ENCODE peak calls at places on chromosome 9, in six cellular contexts. N is gastrocnemius medialis, R is Peyer's patch, B is adrenal gland, H is prostate gland, T is HepG2. M is an unnamed sample.

GRCh38 chr9:120626512-120626911 is 46.5 kb upstream of the CDK5RAP2 start:
- DNase-seq in N (no peak), R (no peak), B (no peak), H (no peak), T (no peak), M (no peak)

GRCh38 chr9:72351538-72352453 is 13.2 kb downstream of the ZFAND5 start:
- DNase-seq in N (no peak), R (no peak), B (no peak), H (no peak), T (no peak), M (no peak)

GRCh38 chr9:97510797-97511761 is 9.6 kb downstream of the TMOD1 start:
- DNase-seq in N (no peak), R (no peak), B (no peak), H (no peak), T (no peak), M (no peak)

GRCh38 chr9:708556-709432 is 132.7 kb upstream of the DMRT1 start:
- DNase-seq in N (no peak), R (no peak), B (peak; percentile 55), H (no peak), T (peak; percentile 93), M (no peak)

GRCh38 chr9:7166074-7166473 is 408.3 kb downstream of the KDM4C start:
- DNase-seq in N (no peak), R (no peak), B (no peak), H (no peak), T (no peak), M (no peak)

GRCh38 chr9:69036319-69036718 is 767 bp downstream of the FXN start:
- DNase-seq in N (no peak), R (no peak), B (peak; percentile 27), H (no peak), T (peak; percentile 47), M (no peak)

GRCh38 chr9:591292-591691 is 250.2 kb upstream of the DMRT1 start:
- DNase-seq in N (peak; percentile 68), R (peak; percentile 73), B (peak; percentile 16), H (peak; percentile 77), T (no peak), M (peak; percentile 87)

GRCh38 chr9:19298601-19299000 is 68.1 kb downstream of the DENND4C start:
- DNase-seq in N (no peak), R (no peak), B (no peak), H (no peak), T (no peak), M (no peak)

GRCh38 chr9:123353984-123354591 is 1.9 kb upstream of the CRB2 start:
- DNase-seq in N (peak; percentile 20), R (peak; percentile 75), B (peak; percentile 73), H (peak; percentile 40), T (peak; percentile 59), M (peak; percentile 72)

GRCh38 chr9:124008855-124009834 is 2.4 kb upstream of the LHX2 start:
- DNase-seq in N (no peak), R (no peak), B (no peak), H (no peak), T (no peak), M (no peak)

GRCh38 chr9:36486933-36487481 is 85.7 kb upstream of the MELK start:
- DNase-seq in N (no peak), R (peak; percentile 73), B (peak; percentile 59), H (peak; percentile 11), T (peak; percentile 28), M (peak; percentile 36)

GRCh38 chr9:36488322-36488838 is 84.3 kb upstream of the MELK start:
- DNase-seq in N (no peak), R (no peak), B (no peak), H (no peak), T (no peak), M (no peak)

GRCh38 chr9:36489453-36489852 is 83.2 kb upstream of the MELK start:
- DNase-seq in N (no peak), R (no peak), B (no peak), H (no peak), T (no peak), M (no peak)

GRCh38 chr9:36486454-36486932 is 86.2 kb upstream of the MELK start:
- DNase-seq in N (no peak), R (peak; percentile 56), B (peak; percentile 28), H (peak; percentile 6), T (no peak), M (no peak)

DNA sequence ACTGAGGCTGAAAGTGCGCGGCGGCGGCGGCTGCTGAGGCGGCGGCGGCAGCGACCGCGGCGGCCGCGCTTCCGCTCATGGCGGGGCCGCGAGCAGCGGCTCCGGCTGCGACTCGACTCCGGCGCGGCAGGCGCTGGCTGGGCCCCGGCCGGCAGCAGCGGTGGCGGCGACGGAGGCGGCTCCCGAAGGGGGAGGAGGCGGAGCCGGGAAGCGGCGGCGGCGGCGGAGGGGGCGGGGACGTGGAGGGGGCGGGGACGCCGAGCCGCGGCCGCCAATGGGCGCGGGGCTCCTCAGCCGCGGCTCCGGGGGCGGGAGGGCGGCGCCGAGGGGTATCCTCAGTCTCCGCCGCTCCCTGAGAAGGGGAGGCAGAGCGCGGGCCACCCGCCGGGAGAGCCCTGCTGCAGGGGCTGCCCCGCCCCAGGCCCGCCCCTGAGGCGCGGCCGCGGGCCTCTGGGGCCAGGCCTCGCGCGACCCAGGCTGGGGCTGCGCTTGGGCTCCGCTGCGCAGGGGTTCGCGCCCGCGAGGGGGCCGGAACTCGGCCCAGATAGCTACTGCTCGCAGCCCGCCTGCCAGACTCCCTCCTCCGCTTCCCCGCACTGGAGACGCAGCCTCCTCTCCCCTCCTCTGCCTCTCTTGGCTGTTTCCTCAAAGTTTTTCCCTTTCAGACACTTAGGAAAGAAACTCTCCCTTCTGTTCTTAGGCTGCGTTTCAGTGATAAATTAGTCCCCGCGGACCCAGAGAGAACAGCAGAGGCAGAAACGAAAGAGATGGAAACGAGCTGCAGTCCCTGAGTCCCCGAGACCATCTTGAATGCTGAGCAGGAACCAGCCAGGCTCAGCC is 85.0 kb upstream of the MELK start:
- DNase-seq in N (peak; percentile 76), R (peak; percentile 93), B (peak; percentile 95), H (peak; percentile 87), T (peak; percentile 80), M (peak; percentile 93)
- TF ChIP-seq CTCF in N (no peak), R (peak; percentile 10), B (no peak), H (peak; percentile 38), T (no peak), M (peak; percentile 20)

GRCh38 chr9:137665226-137665625 is 46.4 kb downstream of the EHMT1 start:
- DNase-seq in N (no peak), R (no peak), B (no peak), H (no peak), T (no peak), M (no peak)
- H3K4me1 ChIP-seq in N (peaks cover 15% of the 10 kb centered on the region), R (peaks cover 21% of the 10 kb centered on the region), B (peaks cover 39% of the 10 kb centered on the region), H (peaks cover 7% of the 10 kb centered on the region), T (peaks cover 46% of the 10 kb centered on the region), M (peaks cover 51% of the 10 kb centered on the region)

GRCh38 chr9:136614967-136615623 is 47.6 kb upstream of the EGFL7 start:
- DNase-seq in N (no peak), R (no peak), B (no peak), H (peak; percentile 89), T (no peak), M (no peak)
- TF ChIP-seq CTCF in N (no peak), R (no peak), B (no peak), H (no peak), T (peak; percentile 42), M (no peak)

GRCh38 chr9:91423785-91424402 is at the start of gene NFIL3:
- DNase-seq in N (peak; percentile 79), R (peak; percentile 90), B (peak; percentile 89), H (peak; percentile 82), T (peak; percentile 58), M (peak; percentile 87)

GRCh38 chr9:91424403-91425176 is 958 bp upstream of the NFIL3 start:
- DNase-seq in N (peak; percentile 80), R (peak; percentile 84), B (peak; percentile 94), H (peak; percentile 83), T (peak; percentile 48), M (peak; percentile 80)

GRCh38 chr9:91421022-91421765 is 2.4 kb downstream of the NFIL3 start:
- DNase-seq in N (no peak), R (peak; percentile 58), B (peak; percentile 46), H (peak; percentile 29), T (peak; percentile 36), M (no peak)

GRCh38 chr9:91421987-91422765 is 1.5 kb downstream of the NFIL3 start:
- DNase-seq in N (peak; percentile 44), R (no peak), B (peak; percentile 76), H (peak; percentile 13), T (peak; percentile 40), M (no peak)

DNA sequence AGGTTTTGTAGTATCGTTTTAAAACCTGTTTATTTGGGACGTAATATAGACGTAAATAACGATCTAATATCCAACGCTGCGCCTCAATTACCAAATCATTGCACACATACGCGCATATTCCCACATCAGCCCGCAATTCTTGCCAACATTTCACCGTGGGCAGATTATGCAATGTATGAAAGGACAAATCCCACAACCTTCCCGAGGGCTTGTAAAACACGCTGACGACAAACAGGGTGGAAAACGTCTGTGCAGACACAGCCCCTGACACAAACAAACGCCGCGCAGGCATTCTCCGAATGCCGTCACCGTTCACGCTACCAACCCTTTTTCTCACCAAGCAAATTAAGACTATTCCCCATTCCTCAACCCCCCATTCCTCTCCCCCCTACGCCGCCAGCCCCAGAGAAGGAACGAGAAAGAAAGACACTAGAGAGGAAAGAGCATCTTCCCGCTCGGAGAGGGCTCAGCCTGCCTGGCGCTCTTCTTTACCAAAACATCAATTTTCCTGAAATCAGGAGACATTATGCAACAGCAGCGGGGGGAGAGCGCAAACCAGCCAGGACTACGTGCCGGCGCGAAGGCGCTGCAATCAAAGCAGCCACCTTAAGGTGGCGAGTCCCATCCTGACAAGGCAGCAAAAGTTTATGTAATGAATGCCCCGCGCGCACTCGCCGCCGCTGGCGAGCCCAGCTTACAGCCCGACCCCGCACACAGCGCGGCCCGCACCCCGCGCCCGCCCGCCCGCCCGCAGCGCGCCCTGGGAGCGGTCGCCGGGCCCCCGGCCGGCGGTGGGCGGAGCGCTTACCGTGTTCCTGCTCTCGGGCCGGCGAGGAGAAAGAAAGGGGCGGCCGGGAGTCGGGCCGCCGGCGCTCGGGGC is 560 bp downstream of the NFIL3 start:
- DNase-seq in N (peak; percentile 68), R (peak; percentile 78), B (peak; percentile 87), H (peak; percentile 79), T (peak; percentile 44), M (peak; percentile 63)
- H3K4me1 ChIP-seq in N (peaks cover 7% of the 10 kb centered on the region), R (peaks cover 31% of the 10 kb centered on the region), B (peaks cover 42% of the 10 kb centered on the region), H (no peaks in the 10 kb centered on the region), T (peaks cover 41% of the 10 kb centered on the region), M (peaks cover 72% of the 10 kb centered on the region)

GRCh38 chr9:2373648-2374047 is 247.9 kb upstream of the VLDLR start:
- DNase-seq in N (no peak), R (no peak), B (no peak), H (no peak), T (no peak), M (no peak)

GRCh38 chr9:2363138-2363745 is 258.3 kb upstream of the VLDLR start:
- DNase-seq in N (no peak), R (no peak), B (no peak), H (no peak), T (no peak), M (no peak)

GRCh38 chr9:2362170-2362569 is 259.4 kb upstream of the VLDLR start:
- DNase-seq in N (no peak), R (no peak), B (no peak), H (no peak), T (no peak), M (no peak)

DNA sequence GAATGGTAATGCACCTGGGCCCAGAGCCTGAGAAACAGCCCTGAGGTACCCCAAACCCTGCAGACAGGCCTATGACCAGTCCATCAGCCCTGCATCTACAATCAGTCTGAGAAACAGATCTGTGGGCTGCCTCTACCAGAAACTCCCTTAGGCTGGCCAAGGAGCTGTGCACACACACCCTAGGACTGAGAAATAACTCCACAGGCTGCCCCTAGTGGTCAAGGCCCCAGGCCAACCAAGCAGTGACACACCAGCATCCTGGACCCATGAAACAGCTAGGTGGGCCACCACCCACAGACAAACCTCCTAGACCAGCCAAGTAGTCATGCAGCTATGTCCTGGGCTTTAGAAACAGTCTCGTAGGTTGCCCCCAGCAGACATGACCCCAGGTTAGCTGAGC is 253.6 kb upstream of the VLDLR start:
- DNase-seq in N (no peak), R (no peak), B (no peak), H (no peak), T (no peak), M (no peak)
- TF ChIP-seq CTCF in N (no peak), R (no peak), B (no peak), H (no peak), T (peak; percentile 18), M (no peak)